ENCODE peak calls at places on chromosomes 6 and 20, in ten cellular contexts. X is heart right ventricle; V is ovary; W is NCI-H2227 treated with DMSO at 0.1 percent for 48 hours; P is transverse colon; B is kidney glomerular epithelial cell; Z is T-cell; J is stimulated activated CD8-positive, alpha-beta memory T cell treated with anti-CD3 and anti-CD28 coated beads, Interleukin-7, amount 100 ng/mL, for 4 hours; G is mesenchymal stem cell; Q is hypothalamus. L is an unnamed sample.
A peak's percentile ranks its signal among the peaks of the same experiment; 100 is the strongest.

GRCh38 chr20:7327815-7328214 is 560.3 kb downstream of the BMP2 start:
- DNase-seq in X (no peak), V (no peak), W (no peak), P (no peak), B (peak; percentile 8), Z (no peak), J (no peak), G (no peak), Q (no peak), L (no peak)

GRCh38 chr6:43770417-43771209 is 602 bp downstream of the VEGFA start:
- DNase-seq in X (peak; percentile 79), V (peak; percentile 45), W (no peak), P (peak; percentile 66), B (peak; percentile 57), Z (no peak), J (no peak), G (peak; percentile 81), Q (peak; percentile 26), L (peak; percentile 69)

GRCh38 chr6:97203343-97203742 is 79.7 kb downstream of the MMS22L start:
- DNase-seq in X (no peak), V (no peak), W (no peak), P (no peak), B (no peak), Z (no peak), J (no peak), G (peak; percentile 57), Q (no peak), L (no peak)

GRCh38 chr6:147744012-147744411 is 235.5 kb downstream of the SAMD5 start:
- DNase-seq in X (no peak), V (no peak), W (no peak), P (no peak), B (no peak), Z (no peak), J (no peak), G (no peak), Q (no peak), L (no peak)

GRCh38 chr6:156396791-156397418 is 380.3 kb upstream of the ARID1B start:
- DNase-seq in X (no peak), V (no peak), W (no peak), P (no peak), B (no peak), Z (no peak), J (peak; percentile 7), G (no peak), Q (no peak), L (no peak)

GRCh38 chr20:1321654-1321939 is 7.3 kb downstream of the SDCBP2 start:
- DNase-seq in X (no peak), V (no peak), W (no peak), P (peak; percentile 4), B (no peak), Z (no peak), J (no peak), G (no peak), Q (no peak), L (no peak)

GRCh38 chr20:16573011-16573965 is at the start of gene KIF16B:
- DNase-seq in X (peak; percentile 91), V (peak; percentile 92), W (peak; percentile 86), P (peak; percentile 96), B (peak; percentile 82), Z (peak; percentile 29), J (peak; percentile 74), G (peak; percentile 88), Q (peak; percentile 95), L (peak; percentile 89)

GRCh38 chr20:25037288-25038102 is 20.4 kb downstream of the ACSS1 start:
- DNase-seq in X (no peak), V (no peak), W (no peak), P (no peak), B (no peak), Z (no peak), J (no peak), G (no peak), Q (no peak), L (no peak)

GRCh38 chr6:9516207-9516606 is 898.7 kb downstream of the TFAP2A start:
- DNase-seq in X (no peak), V (no peak), W (no peak), P (no peak), B (peak; percentile 94), Z (no peak), J (no peak), G (peak; percentile 68), Q (no peak), L (peak; percentile 84)

GRCh38 chr6:170063851-170064617 is 226.8 kb downstream of the DLL1 start:
- DNase-seq in X (peak; percentile 1), V (peak; percentile 3), W (no peak), P (peak; percentile 4), B (no peak), Z (no peak), J (no peak), G (no peak), Q (no peak), L (no peak)

GRCh38 chr6:11460001-11460668 is 77.4 kb upstream of the TMEM170B start:
- DNase-seq in X (no peak), V (no peak), W (no peak), P (no peak), B (no peak), Z (no peak), J (no peak), G (peak; percentile 55), Q (no peak), L (peak; percentile 6)

GRCh38 chr20:47466704-47467459 is 34.8 kb upstream of the NCOA3 start:
- DNase-seq in X (no peak), V (no peak), W (no peak), P (no peak), B (peak; percentile 85), Z (no peak), J (no peak), G (no peak), Q (no peak), L (no peak)

GRCh38 chr6:34551720-34552119 is 4.4 kb downstream of the SPDEF start:
- DNase-seq in X (no peak), V (no peak), W (no peak), P (no peak), B (no peak), Z (no peak), J (no peak), G (no peak), Q (no peak), L (no peak)

GRCh38 chr6:166492092-166492491 is 94.4 kb downstream of the RAMACL start:
- DNase-seq in X (no peak), V (no peak), W (no peak), P (no peak), B (no peak), Z (no peak), J (no peak), G (no peak), Q (no peak), L (no peak)

GRCh38 chr6:129105793-129106192 is 222.9 kb downstream of the LAMA2 start:
- DNase-seq in X (no peak), V (no peak), W (no peak), P (no peak), B (no peak), Z (no peak), J (no peak), G (peak; percentile 8), Q (no peak), L (no peak)

GRCh38 chr6:87572031-87572430 is 17.8 kb downstream of the RARS2 start:
- DNase-seq in X (no peak), V (no peak), W (no peak), P (no peak), B (no peak), Z (no peak), J (no peak), G (no peak), Q (no peak), L (no peak)

GRCh38 chr20:43691928-43692524 is 25.1 kb downstream of the MYBL2 start:
- DNase-seq in X (no peak), V (no peak), W (no peak), P (peak; percentile 79), B (no peak), Z (no peak), J (peak; percentile 15), G (peak; percentile 47), Q (peak; percentile 7), L (peak; percentile 65)

GRCh38 chr6:145561095-145561820 is 174.1 kb downstream of the EPM2A start:
- DNase-seq in X (no peak), V (no peak), W (no peak), P (no peak), B (no peak), Z (no peak), J (no peak), G (no peak), Q (no peak), L (no peak)

GRCh38 chr20:22862645-22863230 is 172.4 kb upstream of the SSTR4 start:
- DNase-seq in X (peak; percentile 64), V (no peak), W (no peak), P (no peak), B (no peak), Z (no peak), J (no peak), G (no peak), Q (no peak), L (no peak)

L was measured in MCF 10A.